ENCODE peak calls at places on chromosomes 3 and 15, in four cellular contexts. One of them, this sample, is unnamed.

GRCh38 chr3:49804141-49805041 is 1.3 kb downstream of the INKA1 start:
- DNase-seq in NCI-H345: no peak
- DNase-seq in endothelial cell: no peak
- DNase-seq in fibroblast of mammary gland: no peak
- DNase-seq in this sample: no peak

GRCh38 chr3:50286322-50287227 is 5.7 kb downstream of the IFRD2 start:
- DNase-seq in NCI-H345: no peak
- DNase-seq in fibroblast of mammary gland: no peak
- DNase-seq in endothelial cell: no peak
- DNase-seq in this sample: no peak

GRCh38 chr3:160445854-160446253 is 3.7 kb downstream of the TRIM59 start:
- DNase-seq in fibroblast of mammary gland: no peak
- DNase-seq in NCI-H345: no peak
- DNase-seq in endothelial cell: no peak
- DNase-seq in this sample: no peak

GRCh38 chr3:4722103-4722502 is 229.0 kb downstream of the ITPR1 start:
- DNase-seq in fibroblast of mammary gland: peak; percentile 85
- DNase-seq in NCI-H345: peak; percentile 23
- DNase-seq in endothelial cell: no peak
- DNase-seq in this sample: peak; percentile 72

GRCh38 chr3:107132674-107133073 is 244.6 kb upstream of the CCDC54 start:
- DNase-seq in NCI-H345: no peak
- DNase-seq in endothelial cell: no peak
- DNase-seq in fibroblast of mammary gland: no peak
- DNase-seq in this sample: no peak

GRCh38 chr15:35519536-35520149 is 26.3 kb downstream of the DPH6 start:
- DNase-seq in fibroblast of mammary gland: peak; percentile 70
- DNase-seq in endothelial cell: peak; percentile 4
- DNase-seq in NCI-H345: peak; percentile 21
- DNase-seq in this sample: peak; percentile 71

GRCh38 chr3:185781759-185782158 is 43.1 kb downstream of the IGF2BP2 start:
- DNase-seq in fibroblast of mammary gland: peak; percentile 80
- DNase-seq in endothelial cell: no peak
- DNase-seq in NCI-H345: no peak
- DNase-seq in this sample: no peak

GRCh38 chr15:45118131-45118588 is 4.0 kb downstream of the DUOXA2 start:
- DNase-seq in NCI-H345: peak; percentile 81
- DNase-seq in endothelial cell: peak; percentile 92
- DNase-seq in fibroblast of mammary gland: peak; percentile 86
- DNase-seq in this sample: peak; percentile 95

GRCh38 chr3:143895805-143896204 is 47.5 kb upstream of the SLC9A9 start:
- DNase-seq in NCI-H345: peak; percentile 3
- DNase-seq in fibroblast of mammary gland: peak; percentile 17
- DNase-seq in endothelial cell: no peak
- DNase-seq in this sample: peak; percentile 37

GRCh38 chr15:55319537-55320325 is 709 bp downstream of the PIGB start:
- DNase-seq in endothelial cell: no peak
- DNase-seq in fibroblast of mammary gland: peak; percentile 72
- DNase-seq in NCI-H345: no peak
- DNase-seq in this sample: no peak

GRCh38 chr15:90315276-90315982 is 36.7 kb upstream of the ZNF774 start:
- DNase-seq in NCI-H345: no peak
- DNase-seq in fibroblast of mammary gland: peak; percentile 95
- DNase-seq in endothelial cell: no peak
- DNase-seq in this sample: no peak

GRCh38 chr3:130933801-130934345 is 40.0 kb downstream of the ATP2C1 start:
- DNase-seq in NCI-H345: no peak
- DNase-seq in fibroblast of mammary gland: no peak
- DNase-seq in endothelial cell: no peak
- DNase-seq in this sample: peak; percentile 67

GRCh38 chr3:65539620-65540019 is 499.1 kb downstream of the MAGI1 start:
- DNase-seq in NCI-H345: no peak
- DNase-seq in fibroblast of mammary gland: no peak
- DNase-seq in endothelial cell: no peak
- DNase-seq in this sample: no peak

GRCh38 chr3:125622381-125622788 is 27.1 kb upstream of the OSBPL11 start:
- DNase-seq in NCI-H345: no peak
- DNase-seq in endothelial cell: no peak
- DNase-seq in fibroblast of mammary gland: no peak
- DNase-seq in this sample: no peak

GRCh38 chr3:173037840-173038483 is 103.1 kb downstream of the SPATA16 start:
- DNase-seq in endothelial cell: no peak
- DNase-seq in NCI-H345: no peak
- DNase-seq in fibroblast of mammary gland: no peak
- DNase-seq in this sample: no peak

GRCh38 chr3:177516130-177517011 is 319.1 kb upstream of the TBL1XR1 start:
- DNase-seq in NCI-H345: no peak
- DNase-seq in endothelial cell: no peak
- DNase-seq in fibroblast of mammary gland: peak; percentile 86
- DNase-seq in this sample: no peak

GRCh38 chr3:139227827-139228226 is 116.0 kb upstream of the MRPS22 start:
- DNase-seq in fibroblast of mammary gland: no peak
- DNase-seq in endothelial cell: no peak
- DNase-seq in NCI-H345: no peak
- DNase-seq in this sample: no peak

This sample was measured in NCI-H82.